ENCODE peak calls at places on chromosomes 1 and 21, in four cellular contexts. O, R, B and D are unnamed samples.

GRCh38 chr21:32455548-32455947 is 43.0 kb downstream of the EVA1C start:
- DNase-seq in O (no peak), R (no peak), B (no peak), D (no peak)

GRCh38 chr1:99265124-99265523 is 832 bp downstream of the PLPPR4 start:
- DNase-seq in O (no peak), R (no peak), B (no peak), D (no peak)

GRCh38 chr21:35401476-35401875 is 352.4 kb upstream of the RUNX1 start:
- DNase-seq in O (no peak), R (no peak), B (no peak), D (no peak)

GRCh38 chr1:51642739-51643142 is 25.8 kb downstream of the OSBPL9 start:
- DNase-seq in O (peak), R (peak), B (no peak), D (peak)

GRCh38 chr1:31931241-31932225 is 6.6 kb downstream of the PTP4A2 start:
- DNase-seq in O (no peak), R (no peak), B (no peak), D (no peak)

GRCh38 chr1:61993331-61993961 is 201.2 kb upstream of the L1TD1 start:
- DNase-seq in O (no peak), R (no peak), B (no peak), D (peak)

GRCh38 chr1:180893614-180894013 is 19.1 kb upstream of the KIAA1614 start:
- DNase-seq in O (no peak), R (no peak), B (no peak), D (no peak)

GRCh38 chr21:41280115-41280919 is 36.3 kb upstream of the FAM3B start:
- DNase-seq in O (no peak), R (peak), B (no peak), D (no peak)

GRCh38 chr1:14866841-14867626 is 268.5 kb downstream of the KAZN start:
- DNase-seq in O (no peak), R (no peak), B (no peak), D (no peak)

GRCh38 chr1:163596541-163597258 is 274.9 kb downstream of the NUF2 start:
- DNase-seq in O (no peak), R (no peak), B (no peak), D (no peak)

GRCh38 chr1:193221641-193222040 is 35.2 kb upstream of the B3GALT2 start:
- DNase-seq in O (no peak), R (no peak), B (no peak), D (no peak)

GRCh38 chr21:36155603-36156338 is 853 bp upstream of the DOP1B start:
- DNase-seq in O (no peak), R (no peak), B (peak), D (no peak)

GRCh38 chr1:224433671-224434446 is 738 bp downstream of the WDR26 start:
- DNase-seq in O (no peak), R (no peak), B (peak), D (no peak)

GRCh38 chr1:200708769-200709168 is 29.9 kb upstream of the CAMSAP2 start:
- DNase-seq in O (no peak), R (no peak), B (no peak), D (peak)

GRCh38 chr1:27622828-27623227 is 12.2 kb downstream of the FGR start:
- DNase-seq in O (no peak), R (no peak), B (no peak), D (no peak)

GRCh38 chr21:32844653-32845443 is 73.3 kb upstream of the PAXBP1 start:
- DNase-seq in O (no peak), R (peak), B (no peak), D (peak)

GRCh38 chr1:2141025-2141424 is 53.5 kb downstream of the FAAP20 start:
- DNase-seq in O (no peak), R (no peak), B (no peak), D (no peak)

GRCh38 chr1:117467336-117467735 is 100.1 kb downstream of the MAN1A2 start:
- DNase-seq in O (no peak), R (no peak), B (no peak), D (no peak)

GRCh38 chr1:160127865-160128523 is 12.4 kb downstream of the ATP1A2 start:
- DNase-seq in O (no peak), R (no peak), B (no peak), D (no peak)

GRCh38 chr1:238176441-238176840 is 285.7 kb upstream of the ZP4 start:
- DNase-seq in O (no peak), R (no peak), B (no peak), D (peak)

GRCh38 chr1:244672961-244673695 is 20.2 kb downstream of the DESI2 start:
- DNase-seq in O (no peak), R (no peak), B (no peak), D (no peak)

GRCh38 chr21:14753466-14754258 is 207.5 kb upstream of the SAMSN1 start:
- DNase-seq in O (no peak), R (no peak), B (no peak), D (no peak)

GRCh38 chr1:158077366-158078256 is 84.2 kb downstream of the KIRREL1 start:
- DNase-seq in O (no peak), R (no peak), B (no peak), D (no peak)

GRCh38 chr1:15401391-15402055 is 8.2 kb upstream of the EFHD2 start:
- DNase-seq in O (no peak), R (no peak), B (no peak), D (no peak)

GRCh38 chr1:65792671-65793358 is at the start of gene PDE4B:
- DNase-seq in O (no peak), R (no peak), B (peak), D (no peak)

GRCh38 chr1:41743361-41743760 is 175.4 kb downstream of the HIVEP3 start:
- DNase-seq in O (no peak), R (no peak), B (no peak), D (no peak)

GRCh38 chr1:87179851-87180519 is 148.7 kb upstream of the LMO4 start:
- DNase-seq in O (no peak), R (no peak), B (no peak), D (no peak)

GRCh38 chr21:40847956-40848355 is 998 bp upstream of the DSCAM start:
- DNase-seq in O (no peak), R (no peak), B (no peak), D (no peak)